ENCODE peak calls at places on chromosomes 13 and 19, in six cellular contexts. X is endothelial cell; V is psoas muscle; K is activated effector memory CD4-positive, alpha-beta T cell treated with anti-CD3 and anti-CD28 coated beads, Interleukin-2, amount 50 U/mL, for 16 hours; G is dermis microvascular lymphatic vessel endothelial cell; F is aorta. T is an unnamed sample.

GRCh38 chr13:26186995-26187394 is 35.1 kb downstream of the RNF6 start:
- DNase-seq in X (no peak), V (no peak), K (no peak), G (no peak), F (no peak), T (peak; percentile 80)

GRCh38 chr13:67549331-67549730 is 319.2 kb upstream of the PCDH9 start:
- DNase-seq in X (no peak), V (no peak), K (no peak), G (no peak), F (no peak), T (no peak)

GRCh38 chr19:49793561-49793840 is 19.6 kb downstream of the FUZ start:
- DNase-seq in X (no peak), V (no peak), K (no peak), G (no peak), F (no peak), T (no peak)

GRCh38 chr13:72163671-72164070 is 296.7 kb upstream of the DACH1 start:
- DNase-seq in X (no peak), V (no peak), K (no peak), G (no peak), F (no peak), T (no peak)

GRCh38 chr13:47829684-47830083 is 171.4 kb downstream of the SUCLA2 start:
- DNase-seq in X (no peak), V (no peak), K (no peak), G (no peak), F (no peak), T (no peak)

GRCh38 chr13:30576528-30576927 is 41.2 kb upstream of the USPL1 start:
- DNase-seq in X (no peak), V (no peak), K (peak; percentile 78), G (no peak), F (no peak), T (no peak)

GRCh38 chr13:25462301-25463125 is 90.7 kb downstream of the ATP8A2 start:
- DNase-seq in X (no peak), V (no peak), K (no peak), G (no peak), F (no peak), T (no peak)

GRCh38 chr13:48567521-48568331 is 34.8 kb upstream of the RCBTB2 start:
- DNase-seq in X (no peak), V (no peak), K (no peak), G (peak; percentile 58), F (no peak), T (no peak)

GRCh38 chr13:27034678-27035111 is 136.9 kb downstream of the USP12 start:
- DNase-seq in X (peak; percentile 32), V (no peak), K (no peak), G (no peak), F (no peak), T (no peak)

GRCh38 chr19:12166596-12166995 is 3.7 kb downstream of the ZNF136 start:
- DNase-seq in X (no peak), V (no peak), K (no peak), G (no peak), F (no peak), T (no peak)

GRCh38 chr19:7533925-7534480 is 1.5 kb upstream of the PNPLA6 start:
- DNase-seq in X (peak; percentile 69), V (peak; percentile 89), K (peak; percentile 96), G (peak; percentile 71), F (peak; percentile 93), T (peak; percentile 95)

GRCh38 chr13:27926644-27927434 is 7.0 kb downstream of the PDX1 start:
- DNase-seq in X (no peak), V (no peak), K (no peak), G (no peak), F (no peak), T (no peak)

GRCh38 chr19:13082192-13083007 is 20.3 kb downstream of the LYL1 start:
- DNase-seq in X (peak; percentile 57), V (no peak), K (no peak), G (no peak), F (peak; percentile 69), T (no peak)

GRCh38 chr19:8212212-8212611 is 3.0 kb downstream of the CERS4 start:
- DNase-seq in X (no peak), V (no peak), K (no peak), G (no peak), F (no peak), T (no peak)

GRCh38 chr19:17648097-17648660 is 40.0 kb downstream of the UNC13A start:
- DNase-seq in X (no peak), V (no peak), K (no peak), G (no peak), F (no peak), T (peak; percentile 59)

GRCh38 chr13:75870397-75870801 is 234.3 kb downstream of the LMO7 start:
- DNase-seq in X (no peak), V (no peak), K (peak; percentile 63), G (no peak), F (no peak), T (no peak)

GRCh38 chr13:68304287-68304893 is 1074.3 kb upstream of the PCDH9 start:
- DNase-seq in X (peak; percentile 11), V (no peak), K (no peak), G (no peak), F (no peak), T (no peak)

GRCh38 chr13:112615391-112615790 is 27.4 kb upstream of the TUBGCP3 start:
- DNase-seq in X (no peak), V (no peak), K (no peak), G (no peak), F (no peak), T (peak; percentile 41)

GRCh38 chr13:46289260-46289955 is 77.7 kb downstream of the LRRC63 start:
- DNase-seq in X (no peak), V (no peak), K (no peak), G (no peak), F (no peak), T (no peak)

GRCh38 chr13:95403349-95404140 is 102.3 kb upstream of the ABCC4 start:
- DNase-seq in X (peak; percentile 44), V (no peak), K (no peak), G (no peak), F (no peak), T (no peak)

GRCh38 chr19:52170863-52171320 is 529 bp downstream of the ZNF836 start:
- DNase-seq in X (peak; percentile 40), V (peak; percentile 31), K (no peak), G (no peak), F (no peak), T (peak; percentile 84)

GRCh38 chr19:32234663-32235217 is 110.7 kb upstream of the ZNF507 start:
- DNase-seq in X (no peak), V (no peak), K (no peak), G (no peak), F (no peak), T (no peak)

GRCh38 chr13:111920306-111920931 is 146.5 kb upstream of the SOX1 start:
- DNase-seq in X (no peak), V (no peak), K (peak; percentile 49), G (no peak), F (no peak), T (no peak)

GRCh38 chr19:58409010-58409790 is 751 bp downstream of the ZNF584 start:
- DNase-seq in X (peak; percentile 21), V (no peak), K (peak; percentile 65), G (no peak), F (peak; percentile 56), T (no peak)

GRCh38 chr19:16714702-16715294 is 4.8 kb upstream of the NWD1 start:
- DNase-seq in X (peak; percentile 67), V (peak; percentile 34), K (peak; percentile 76), G (peak; percentile 4), F (peak; percentile 56), T (peak; percentile 84)

GRCh38 chr13:95484052-95484451 is 68.5 kb upstream of the CLDN10 start:
- DNase-seq in X (no peak), V (no peak), K (no peak), G (no peak), F (no peak), T (no peak)

GRCh38 chr19:30557212-30557611 is 185.0 kb downstream of the ZNF536 start:
- DNase-seq in X (no peak), V (no peak), K (no peak), G (no peak), F (no peak), T (peak; percentile 14)

GRCh38 chr13:73057284-73058025 is 1.4 kb upstream of the KLF5 start:
- DNase-seq in X (no peak), V (no peak), K (no peak), G (no peak), F (no peak), T (no peak)

GRCh38 chr19:53942001-53942786 is 20.5 kb upstream of the CACNG8 start:
- DNase-seq in X (peak; percentile 70), V (no peak), K (no peak), G (no peak), F (no peak), T (no peak)

GRCh38 chr13:29524176-29524575 is 71.3 kb downstream of the SLC7A1 start:
- DNase-seq in X (no peak), V (peak; percentile 68), K (no peak), G (peak; percentile 55), F (peak; percentile 73), T (no peak)

GRCh38 chr19:12411893-12412292 is 10.8 kb upstream of the ZNF799 start:
- DNase-seq in X (no peak), V (no peak), K (no peak), G (no peak), F (no peak), T (no peak)